ENCODE peak calls at places on chromosomes 16 and 17, in seven cellular contexts. Z is stomach, C is pancreas, U is astrocyte, M is prostate gland, V is cardiac muscle cell, G is tibial nerve. Q is an unnamed sample.
A peak's percentile ranks its signal among the peaks of the same experiment; 100 is the strongest.

GRCh38 chr16:2082171-2082982 is 34.6 kb downstream of the TSC2 start:
- DNase-seq in Z (peak; percentile 90), C (peak; percentile 75), U (no peak), M (peak; percentile 86), V (no peak), G (no peak), Q (no peak)

GRCh38 chr16:14004031-14004718 is 66.9 kb upstream of the MRTFB start:
- DNase-seq in Z (no peak), C (no peak), U (no peak), M (no peak), V (no peak), G (no peak), Q (no peak)

GRCh38 chr17:14205992-14206461 is 30.6 kb downstream of the CDRT15 start:
- DNase-seq in Z (peak; percentile 94), C (peak; percentile 82), U (no peak), M (peak; percentile 94), V (no peak), G (no peak), Q (peak; percentile 86)

GRCh38 chr17:5485270-5486205 is at the start of gene DERL2:
- DNase-seq in Z (no peak), C (no peak), U (peak; percentile 18), M (peak; percentile 7), V (no peak), G (no peak), Q (no peak)

GRCh38 chr17:81235822-81236740 is 2.8 kb downstream of the TEPSIN start:
- DNase-seq in Z (no peak), C (peak; percentile 37), U (no peak), M (no peak), V (no peak), G (no peak), Q (no peak)

GRCh38 chr17:28727727-28728363 is 743 bp upstream of the NEK8 start:
- DNase-seq in Z (peak; percentile 72), C (peak; percentile 63), U (peak; percentile 23), M (peak; percentile 69), V (peak; percentile 69), G (no peak), Q (peak; percentile 78)

GRCh38 chr17:59853168-59853918 is 39.4 kb downstream of the TUBD1 start:
- DNase-seq in Z (peak; percentile 91), C (peak; percentile 83), U (peak; percentile 95), M (peak; percentile 77), V (no peak), G (no peak), Q (no peak)

GRCh38 chr17:18920911-18921441 is 31.0 kb upstream of the SLC5A10 start:
- DNase-seq in Z (no peak), C (no peak), U (peak; percentile 56), M (no peak), V (peak; percentile 3), G (no peak), Q (no peak)

GRCh38 chr17:45294506-45294905 is 22.3 kb downstream of the MAP3K14 start:
- DNase-seq in Z (peak; percentile 80), C (peak; percentile 58), U (peak; percentile 93), M (peak; percentile 89), V (no peak), G (no peak), Q (no peak)

GRCh38 chr17:37661372-37662014 is 18.2 kb upstream of the DDX52 start:
- DNase-seq in Z (no peak), C (no peak), U (no peak), M (no peak), V (peak; percentile 44), G (no peak), Q (no peak)

GRCh38 chr16:17144431-17144830 is 326.3 kb downstream of the XYLT1 start:
- DNase-seq in Z (no peak), C (no peak), U (no peak), M (no peak), V (no peak), G (no peak), Q (no peak)

GRCh38 chr17:19738757-19739156 is 9.3 kb downstream of the ALDH3A1 start:
- DNase-seq in Z (no peak), C (no peak), U (no peak), M (no peak), V (no peak), G (no peak), Q (no peak)

GRCh38 chr17:44385287-44386181 is 3.9 kb downstream of the ITGA2B start:
- DNase-seq in Z (peak; percentile 85), C (peak; percentile 90), U (peak; percentile 31), M (peak; percentile 82), V (peak; percentile 91), G (peak; percentile 56), Q (peak; percentile 91)

GRCh38 chr17:71055128-71055527 is 885.8 kb downstream of the KCNJ2 start:
- DNase-seq in Z (no peak), C (no peak), U (peak; percentile 92), M (no peak), V (no peak), G (no peak), Q (no peak)

GRCh38 chr16:84618428-84619102 is 687 bp upstream of the COTL1 start:
- DNase-seq in Z (no peak), C (no peak), U (peak; percentile 99), M (no peak), V (no peak), G (no peak), Q (no peak)

GRCh38 chr16:67443299-67443698 is 12.4 kb downstream of the HSD11B2 start:
- DNase-seq in Z (no peak), C (no peak), U (no peak), M (no peak), V (no peak), G (peak; percentile 80), Q (no peak)

GRCh38 chr16:27204232-27204915 is 1.0 kb downstream of the KDM8 start:
- DNase-seq in Z (no peak), C (peak; percentile 63), U (no peak), M (no peak), V (no peak), G (no peak), Q (no peak)

GRCh38 chr16:70689970-70690905 is 4.4 kb upstream of the MTSS2 start:
- DNase-seq in Z (no peak), C (peak; percentile 14), U (no peak), M (no peak), V (no peak), G (no peak), Q (no peak)
- H3K9me3 ChIP-seq in Z (no peaks in the 10 kb centered on the region), C (no peaks in the 10 kb centered on the region), U (no peaks in the 10 kb centered on the region), M (no peaks in the 10 kb centered on the region), V (no peaks in the 10 kb centered on the region), G (no peaks in the 10 kb centered on the region), Q (no peaks in the 10 kb centered on the region)

GRCh38 chr16:31886227-31886626 is 12.6 kb downstream of the ZNF267 start:
- DNase-seq in Z (no peak), C (no peak), U (no peak), M (no peak), V (no peak), G (no peak), Q (no peak)

GRCh38 chr16:31893824-31894223 is 20.2 kb downstream of the ZNF267 start:
- DNase-seq in Z (no peak), C (no peak), U (no peak), M (no peak), V (no peak), G (no peak), Q (no peak)

GRCh38 chr16:31888735-31889134 is 15.1 kb downstream of the ZNF267 start:
- DNase-seq in Z (no peak), C (no peak), U (no peak), M (no peak), V (no peak), G (no peak), Q (no peak)
- H3K9me3 ChIP-seq in Z (peaks cover 3% of the 10 kb centered on the region), C (no peaks in the 10 kb centered on the region), U (no peaks in the 10 kb centered on the region), M (no peaks in the 10 kb centered on the region), V (no peaks in the 10 kb centered on the region), G (no peaks in the 10 kb centered on the region), Q (peaks cover 5% of the 10 kb centered on the region)

GRCh38 chr16:57622361-57623250 is 5.8 kb upstream of the ADGRG1 start:
- DNase-seq in Z (no peak), C (peak; percentile 71), U (no peak), M (no peak), V (no peak), G (no peak), Q (peak; percentile 61)

GRCh38 chr16:57624044-57624688 is 4.3 kb upstream of the ADGRG1 start:
- DNase-seq in Z (no peak), C (peak; percentile 6), U (no peak), M (no peak), V (no peak), G (no peak), Q (no peak)

GRCh38 chr16:57624806-57625500 is 3.5 kb upstream of the ADGRG1 start:
- DNase-seq in Z (no peak), C (peak; percentile 24), U (no peak), M (no peak), V (no peak), G (no peak), Q (no peak)

GRCh38 chr16:57621521-57622268 is 6.7 kb upstream of the ADGRG1 start:
- DNase-seq in Z (no peak), C (peak; percentile 65), U (no peak), M (peak; percentile 55), V (no peak), G (no peak), Q (peak; percentile 68)

DNA sequence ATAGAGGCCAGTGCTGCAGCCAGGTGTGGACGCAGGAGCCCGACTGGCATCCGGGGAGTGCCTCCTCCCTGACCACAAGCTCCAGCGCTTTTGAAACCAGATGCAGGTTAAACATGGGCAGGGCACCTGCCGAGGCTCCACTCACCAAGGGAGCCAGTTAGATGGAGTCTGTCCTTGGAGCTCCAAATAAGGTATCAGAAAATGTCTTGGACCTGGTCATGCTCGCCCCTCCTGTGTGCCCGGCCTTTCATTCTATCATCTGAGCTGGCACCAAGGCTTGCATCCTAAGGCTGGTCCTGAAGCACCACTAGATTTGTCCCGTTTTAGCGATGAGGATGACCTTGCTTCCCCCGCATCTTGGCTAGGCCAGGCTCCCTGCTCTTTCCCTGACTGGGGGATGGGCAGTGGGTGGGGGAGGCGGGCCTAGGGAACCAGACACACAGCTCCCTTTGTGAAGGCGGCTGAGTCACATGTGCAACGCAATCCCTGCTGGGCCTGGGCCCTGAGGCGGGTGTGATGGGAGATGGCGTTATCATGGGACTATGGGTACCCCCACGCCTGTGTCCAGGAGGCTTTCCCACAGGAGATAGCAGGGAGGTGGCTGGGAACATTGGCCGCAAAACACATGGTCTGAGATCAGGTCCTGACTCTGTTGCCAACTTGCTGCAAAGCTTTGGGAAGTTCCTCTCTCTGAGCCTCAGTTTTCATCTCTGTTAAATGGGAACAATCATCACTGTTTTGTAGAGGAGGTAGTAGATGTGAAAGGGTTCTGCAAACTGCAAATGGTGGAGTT is 5.0 kb upstream of the ADGRG1 start:
- DNase-seq in Z (peak; percentile 78), C (peak; percentile 75), U (peak; percentile 58), M (peak; percentile 41), V (no peak), G (no peak), Q (peak; percentile 70)
- H3K9me3 ChIP-seq in Z (no peaks in the 10 kb centered on the region), C (no peaks in the 10 kb centered on the region), U (no peaks in the 10 kb centered on the region), M (no peaks in the 10 kb centered on the region), V (no peaks in the 10 kb centered on the region), G (no peaks in the 10 kb centered on the region), Q (no peaks in the 10 kb centered on the region)

GRCh38 chr16:60645541-60645940 is 1390.7 kb downstream of the CDH8 start:
- DNase-seq in Z (no peak), C (no peak), U (no peak), M (no peak), V (no peak), G (no peak), Q (no peak)

GRCh38 chr16:60646631-60647030 is 1389.6 kb downstream of the CDH8 start:
- DNase-seq in Z (no peak), C (no peak), U (peak; percentile 10), M (no peak), V (no peak), G (no peak), Q (no peak)

GRCh38 chr16:60642956-60643355 is 1393.3 kb downstream of the CDH8 start:
- DNase-seq in Z (no peak), C (no peak), U (peak; percentile 89), M (no peak), V (no peak), G (no peak), Q (no peak)

GRCh38 chr16:60651351-60651750 is 1384.9 kb downstream of the CDH8 start:
- DNase-seq in Z (no peak), C (no peak), U (peak; percentile 9), M (no peak), V (no peak), G (no peak), Q (no peak)

GRCh38 chr16:60648260-60648659 is 1388.0 kb downstream of the CDH8 start:
- DNase-seq in Z (no peak), C (no peak), U (peak; percentile 43), M (no peak), V (no peak), G (no peak), Q (no peak)
- H3K9me3 ChIP-seq in Z (no peaks in the 10 kb centered on the region), C (no peaks in the 10 kb centered on the region), U (no peaks in the 10 kb centered on the region), M (no peaks in the 10 kb centered on the region), V (no peaks in the 10 kb centered on the region), G (no peaks in the 10 kb centered on the region), Q (no peaks in the 10 kb centered on the region)